ENCODE peak calls at places on chromosomes 2 and 18, in seven cellular contexts. M is AG08395, X is T-helper 1 cell, F is GM04503, T is neural crest cell, C is SW480, Z is ELR. V is an unnamed sample.

GRCh38 chr2:80459028-80459427 is 154.5 kb upstream of the LRRTM1 start:
- DNase-seq in M (no peak), X (no peak), F (no peak), T (no peak), C (no peak), Z (no peak), V (peak)

GRCh38 chr18:58308463-58308862 is 264.4 kb downstream of the NEDD4L start:
- DNase-seq in M (no peak), X (no peak), F (no peak), T (no peak), C (no peak), Z (no peak), V (no peak)

GRCh38 chr2:41913311-41913710 is 134.5 kb upstream of the PKDCC start:
- DNase-seq in M (no peak), X (no peak), F (no peak), T (no peak), C (no peak), Z (no peak), V (no peak)

GRCh38 chr2:122706757-122707223 is 951.3 kb downstream of the TSN start:
- DNase-seq in M (no peak), X (no peak), F (peak), T (no peak), C (no peak), Z (no peak), V (peak)

GRCh38 chr2:68740184-68740914 is 5.7 kb downstream of the ARHGAP25 start:
- DNase-seq in M (no peak), X (no peak), F (no peak), T (no peak), C (no peak), Z (peak), V (no peak)

GRCh38 chr2:102094917-102095316 is 47.6 kb upstream of the IL1R1 start:
- DNase-seq in M (peak), X (no peak), F (peak), T (no peak), C (peak), Z (peak), V (peak)

GRCh38 chr18:75111673-75112485 is 97.1 kb downstream of the PTGR3 start:
- DNase-seq in M (no peak), X (no peak), F (no peak), T (no peak), C (peak), Z (peak), V (peak)

GRCh38 chr2:98026292-98026691 is 30.5 kb upstream of the TMEM131 start:
- DNase-seq in M (no peak), X (no peak), F (no peak), T (no peak), C (no peak), Z (no peak), V (no peak)

GRCh38 chr2:205720451-205720902 is 38.2 kb downstream of the NRP2 start:
- DNase-seq in M (no peak), X (no peak), F (no peak), T (no peak), C (no peak), Z (no peak), V (no peak)

GRCh38 chr18:67467188-67467587 is 49.3 kb downstream of the DSEL start:
- DNase-seq in M (no peak), X (no peak), F (no peak), T (no peak), C (no peak), Z (no peak), V (no peak)

GRCh38 chr18:58557013-58557435 is 71.9 kb downstream of the ALPK2 start:
- DNase-seq in M (no peak), X (no peak), F (no peak), T (no peak), C (no peak), Z (no peak), V (no peak)

GRCh38 chr2:151757861-151758260 is 23.6 kb upstream of the NEB start:
- DNase-seq in M (no peak), X (no peak), F (no peak), T (no peak), C (no peak), Z (no peak), V (no peak)

GRCh38 chr2:216362730-216363129 is 9.6 kb downstream of the MARCHF4 start:
- DNase-seq in M (no peak), X (no peak), F (no peak), T (no peak), C (no peak), Z (peak), V (no peak)

GRCh38 chr2:28325567-28326468 is 66.8 kb upstream of the FOSL2 start:
- DNase-seq in M (no peak), X (no peak), F (no peak), T (no peak), C (peak), Z (peak), V (peak)

GRCh38 chr18:39491408-39491807 is 1925.8 kb upstream of the CELF4 start:
- DNase-seq in M (no peak), X (no peak), F (no peak), T (no peak), C (no peak), Z (no peak), V (no peak)

GRCh38 chr2:215505044-215505786 is 69.3 kb upstream of the FN1 start:
- DNase-seq in M (peak), X (no peak), F (no peak), T (no peak), C (no peak), Z (peak), V (peak)

GRCh38 chr18:48885951-48886400 is 64.8 kb downstream of the SMAD7 start:
- DNase-seq in M (no peak), X (no peak), F (no peak), T (no peak), C (no peak), Z (no peak), V (no peak)

GRCh38 chr2:138716183-138716582 is 64.0 kb downstream of the NXPH2 start:
- DNase-seq in M (no peak), X (no peak), F (no peak), T (no peak), C (no peak), Z (peak), V (no peak)

GRCh38 chr18:79404567-79404910 is 8.8 kb downstream of the NFATC1 start:
- DNase-seq in M (peak), X (no peak), F (no peak), T (no peak), C (no peak), Z (no peak), V (no peak)

GRCh38 chr2:98148968-98149697 is 62.2 kb downstream of the VWA3B start:
- DNase-seq in M (peak), X (no peak), F (no peak), T (no peak), C (peak), Z (peak), V (peak)

GRCh38 chr2:71672640-71673401 is 219.5 kb downstream of the DYSF start:
- DNase-seq in M (no peak), X (no peak), F (no peak), T (no peak), C (no peak), Z (no peak), V (no peak)

GRCh38 chr18:37778417-37779165 is 213.0 kb upstream of the CELF4 start:
- DNase-seq in M (peak), X (no peak), F (no peak), T (peak), C (peak), Z (peak), V (peak)

GRCh38 chr2:237642030-237642700 is 14.8 kb downstream of the LRRFIP1 start:
- DNase-seq in M (no peak), X (no peak), F (no peak), T (no peak), C (no peak), Z (peak), V (no peak)

GRCh38 chr2:56741601-56742102 is 557.9 kb downstream of the CCDC85A start:
- DNase-seq in M (peak), X (no peak), F (peak), T (no peak), C (peak), Z (peak), V (peak)

GRCh38 chr2:149005471-149006077 is 32.9 kb upstream of the LYPD6B start:
- DNase-seq in M (peak), X (no peak), F (no peak), T (no peak), C (no peak), Z (no peak), V (no peak)

GRCh38 chr18:60684843-60685513 is 312.4 kb upstream of the MC4R start:
- DNase-seq in M (peak), X (no peak), F (peak), T (no peak), C (peak), Z (peak), V (peak)

GRCh38 chr2:62692225-62692624 is 13.3 kb upstream of the EHBP1 start:
- DNase-seq in M (no peak), X (no peak), F (no peak), T (no peak), C (no peak), Z (no peak), V (no peak)

V was measured in kidney tubule cell.